ENCODE peak calls at places on chromosomes 16 and 17, in eight cellular contexts. O is GM10248, Z is skeletal muscle cell, I is non-pigmented ciliary epithelial cell, N is stomach, V is mesendoderm, L is epithelial cell of esophagus, Y is nephron progenitor cell. K is an unnamed sample.

GRCh38 chr16:88905563-88905962 is 39.1 kb upstream of the PABPN1L start:
- DNase-seq in Z (no peak), O (peak; percentile 85), L (peak; percentile 10), Y (peak; percentile 68), N (no peak), I (no peak), V (peak; percentile 34), K (no peak)

GRCh38 chr17:2263183-2263954 is 40.2 kb downstream of the SMG6 start:
- DNase-seq in Z (no peak), L (no peak), V (no peak), N (no peak), O (no peak), I (no peak), Y (no peak), K (no peak)

GRCh38 chr17:36524428-36524876 is 10.2 kb downstream of the MYO19 start:
- DNase-seq in V (no peak), Z (no peak), L (peak; percentile 82), Y (no peak), N (no peak), I (no peak), O (no peak), K (no peak)

GRCh38 chr16:51553910-51554309 is 402.8 kb upstream of the SALL1 start:
- DNase-seq in N (no peak), O (no peak), I (no peak), Y (no peak), Z (peak; percentile 69), V (no peak), L (peak; percentile 83), K (no peak)

GRCh38 chr17:21210411-21211076 is 3.4 kb downstream of the TMEM11 start:
- DNase-seq in I (no peak), Y (no peak), O (no peak), N (no peak), V (no peak), Z (no peak), L (no peak), K (no peak)

GRCh38 chr17:80362428-80363119 is 52.4 kb upstream of the ENDOV start:
- DNase-seq in O (no peak), I (no peak), Y (no peak), N (no peak), V (no peak), Z (peak; percentile 12), L (no peak), K (peak; percentile 18)

GRCh38 chr16:4647661-4647965 is 23.0 kb downstream of the MGRN1 start:
- DNase-seq in L (no peak), N (no peak), V (no peak), I (no peak), O (no peak), Y (no peak), Z (no peak), K (no peak)

GRCh38 chr16:85359147-85359822 is 247.0 kb upstream of the CIBAR2 start:
- DNase-seq in O (no peak), V (no peak), Y (no peak), I (no peak), N (no peak), Z (no peak), L (no peak), K (no peak)

GRCh38 chr17:65472602-65473001 is 88.8 kb downstream of the AXIN2 start:
- DNase-seq in I (no peak), L (peak; percentile 8), O (no peak), Y (no peak), N (no peak), Z (peak; percentile 4), V (no peak), K (peak; percentile 2)

GRCh38 chr16:20675488-20676267 is 21.8 kb downstream of the ACSM1 start:
- DNase-seq in Z (no peak), I (no peak), N (peak; percentile 72), O (peak; percentile 38), Y (no peak), L (peak; percentile 74), V (peak; percentile 95), K (no peak)

GRCh38 chr16:70407811-70408274 is 31.1 kb downstream of the ST3GAL2 start:
- DNase-seq in O (peak; percentile 66), Y (no peak), V (no peak), N (no peak), Z (no peak), I (no peak), L (no peak), K (no peak)

GRCh38 chr16:49431040-49431439 is 57.4 kb downstream of the C16orf78 start:
- DNase-seq in Y (no peak), N (no peak), I (no peak), V (no peak), Z (no peak), L (no peak), O (no peak), K (no peak)

GRCh38 chr16:88773812-88774291 is 11.2 kb downstream of the PIEZO1 start:
- DNase-seq in Z (no peak), Y (peak; percentile 75), I (no peak), N (peak; percentile 46), L (no peak), V (peak; percentile 50), O (no peak), K (peak; percentile 43)

GRCh38 chr17:69430488-69430887 is 16.0 kb downstream of the MAP2K6 start:
- DNase-seq in I (no peak), V (no peak), O (no peak), Z (no peak), N (no peak), L (peak; percentile 98), Y (no peak), K (no peak)

GRCh38 chr16:88759245-88759975 is 25.6 kb downstream of the PIEZO1 start:
- DNase-seq in N (peak; percentile 55), L (no peak), O (no peak), Z (no peak), I (no peak), V (peak; percentile 70), Y (peak; percentile 61), K (no peak)

GRCh38 chr17:78197147-78197830 is 10.1 kb downstream of the AFMID start:
- DNase-seq in L (peak; percentile 58), Y (no peak), N (no peak), I (no peak), V (peak; percentile 76), Z (no peak), O (no peak), K (no peak)

GRCh38 chr16:58201163-58201562 is 3.3 kb upstream of the CSNK2A2 start:
- DNase-seq in I (no peak), N (no peak), Z (no peak), V (no peak), O (no peak), Y (no peak), L (peak; percentile 32), K (no peak)

GRCh38 chr16:64925166-64925565 is 196.7 kb downstream of the CDH11 start:
- DNase-seq in Z (no peak), Y (no peak), N (no peak), L (no peak), I (no peak), V (no peak), O (no peak), K (no peak)

GRCh38 chr17:21774263-21774662 is 81.9 kb downstream of the KCNJ18 start:
- DNase-seq in N (no peak), Z (no peak), L (no peak), V (no peak), O (no peak), Y (no peak), I (no peak), K (no peak)

GRCh38 chr16:88530051-88530857 is 39.9 kb upstream of the ZC3H18 start:
- DNase-seq in Z (no peak), L (no peak), I (no peak), Y (no peak), O (no peak), N (no peak), V (no peak), K (no peak)

GRCh38 chr17:320809-321385 is 31.7 kb downstream of the RPH3AL start:
- DNase-seq in O (no peak), Y (peak; percentile 84), N (no peak), I (no peak), Z (no peak), V (peak; percentile 60), L (no peak), K (no peak)

K was measured in fibroblast of the conjunctiva.